ENCODE peak calls at places on chromosomes 3 and 15, in eight cellular contexts. One of them, this sample, is unnamed.

GRCh38 chr3:43995929-43996378 is 245.7 kb upstream of the TOPAZ1 start:
- DNase-seq in K562: no peak
- DNase-seq in IMR-90: no peak
- DNase-seq in transverse colon: no peak
- DNase-seq in adrenal gland: no peak
- DNase-seq in lower leg skin: no peak
- DNase-seq in NB4: no peak
- DNase-seq in right lobe of liver: no peak
- DNase-seq in this sample: no peak

GRCh38 chr3:2377281-2377680 is 278.6 kb downstream of the CNTN4 start:
- DNase-seq in K562: no peak
- DNase-seq in IMR-90: no peak
- DNase-seq in transverse colon: no peak
- DNase-seq in adrenal gland: no peak
- DNase-seq in lower leg skin: no peak
- DNase-seq in NB4: no peak
- DNase-seq in right lobe of liver: no peak
- DNase-seq in this sample: no peak

GRCh38 chr3:3127432-3128010 is 781 bp downstream of the TRNT1 start:
- DNase-seq in K562: peak
- DNase-seq in IMR-90: peak
- DNase-seq in transverse colon: no peak
- DNase-seq in adrenal gland: no peak
- DNase-seq in lower leg skin: no peak
- DNase-seq in NB4: peak
- DNase-seq in right lobe of liver: no peak
- DNase-seq in this sample: no peak

GRCh38 chr3:197595470-197596185 is 39.9 kb upstream of the BDH1 start:
- DNase-seq in K562: no peak
- DNase-seq in IMR-90: no peak
- DNase-seq in transverse colon: no peak
- DNase-seq in adrenal gland: no peak
- DNase-seq in lower leg skin: no peak
- DNase-seq in NB4: peak
- DNase-seq in right lobe of liver: no peak
- DNase-seq in this sample: no peak

GRCh38 chr3:53045107-53045783 is 628 bp downstream of the SFMBT1 start:
- DNase-seq in K562: peak
- DNase-seq in IMR-90: peak
- DNase-seq in transverse colon: peak
- DNase-seq in adrenal gland: peak
- DNase-seq in lower leg skin: no peak
- DNase-seq in NB4: peak
- DNase-seq in right lobe of liver: peak
- DNase-seq in this sample: peak

GRCh38 chr3:66077973-66078372 is 39.3 kb upstream of the MAGI1 start:
- DNase-seq in K562: no peak
- DNase-seq in IMR-90: no peak
- DNase-seq in transverse colon: no peak
- DNase-seq in adrenal gland: no peak
- DNase-seq in lower leg skin: no peak
- DNase-seq in NB4: no peak
- DNase-seq in right lobe of liver: no peak
- DNase-seq in this sample: no peak

GRCh38 chr3:8575364-8576104 is 69.1 kb downstream of the SSUH2 start:
- DNase-seq in K562: no peak
- DNase-seq in IMR-90: peak
- DNase-seq in transverse colon: no peak
- DNase-seq in adrenal gland: no peak
- DNase-seq in lower leg skin: no peak
- DNase-seq in NB4: no peak
- DNase-seq in right lobe of liver: no peak
- DNase-seq in this sample: no peak

GRCh38 chr3:149395107-149396089 is 17.9 kb upstream of the TM4SF1 start:
- DNase-seq in K562: no peak
- DNase-seq in IMR-90: peak
- DNase-seq in transverse colon: no peak
- DNase-seq in adrenal gland: peak
- DNase-seq in lower leg skin: no peak
- DNase-seq in NB4: no peak
- DNase-seq in right lobe of liver: peak
- DNase-seq in this sample: no peak

GRCh38 chr3:164351126-164351525 is 727.2 kb downstream of the SI start:
- DNase-seq in K562: no peak
- DNase-seq in IMR-90: no peak
- DNase-seq in transverse colon: no peak
- DNase-seq in adrenal gland: no peak
- DNase-seq in lower leg skin: no peak
- DNase-seq in NB4: no peak
- DNase-seq in right lobe of liver: no peak
- DNase-seq in this sample: no peak

GRCh38 chr3:171356251-171356650 is 104.0 kb downstream of the TNIK start:
- DNase-seq in K562: no peak
- DNase-seq in IMR-90: no peak
- DNase-seq in transverse colon: no peak
- DNase-seq in adrenal gland: no peak
- DNase-seq in lower leg skin: no peak
- DNase-seq in NB4: no peak
- DNase-seq in right lobe of liver: no peak
- DNase-seq in this sample: no peak

GRCh38 chr3:10432156-10432845 is 73.1 kb downstream of the ATP2B2 start:
- DNase-seq in K562: no peak
- DNase-seq in IMR-90: no peak
- DNase-seq in transverse colon: no peak
- DNase-seq in adrenal gland: no peak
- DNase-seq in lower leg skin: no peak
- DNase-seq in NB4: no peak
- DNase-seq in right lobe of liver: no peak
- DNase-seq in this sample: peak

GRCh38 chr15:52100807-52101206 is 11.8 kb downstream of the BCL2L10 start:
- DNase-seq in K562: peak
- DNase-seq in IMR-90: peak
- DNase-seq in transverse colon: peak
- DNase-seq in adrenal gland: peak
- DNase-seq in lower leg skin: peak
- DNase-seq in NB4: peak
- DNase-seq in right lobe of liver: peak
- DNase-seq in this sample: peak

GRCh38 chr3:139585820-139586219 is 46.3 kb upstream of the RBP1 start:
- DNase-seq in K562: no peak
- DNase-seq in IMR-90: no peak
- DNase-seq in transverse colon: no peak
- DNase-seq in adrenal gland: no peak
- DNase-seq in lower leg skin: no peak
- DNase-seq in NB4: no peak
- DNase-seq in right lobe of liver: no peak
- DNase-seq in this sample: no peak

GRCh38 chr3:4306091-4306490 is 2.9 kb downstream of the SETMAR start:
- DNase-seq in K562: no peak
- DNase-seq in IMR-90: no peak
- DNase-seq in transverse colon: no peak
- DNase-seq in adrenal gland: no peak
- DNase-seq in lower leg skin: no peak
- DNase-seq in NB4: no peak
- DNase-seq in right lobe of liver: no peak
- DNase-seq in this sample: no peak

GRCh38 chr15:89414571-89414970 is 79.9 kb upstream of the POLG start:
- DNase-seq in K562: no peak
- DNase-seq in IMR-90: no peak
- DNase-seq in transverse colon: no peak
- DNase-seq in adrenal gland: no peak
- DNase-seq in lower leg skin: no peak
- DNase-seq in NB4: no peak
- DNase-seq in right lobe of liver: no peak
- DNase-seq in this sample: no peak

GRCh38 chr15:44537728-44538240 is 837 bp downstream of the EIF3J start:
- DNase-seq in K562: peak
- DNase-seq in IMR-90: peak
- DNase-seq in transverse colon: no peak
- DNase-seq in adrenal gland: no peak
- DNase-seq in lower leg skin: no peak
- DNase-seq in NB4: peak
- DNase-seq in right lobe of liver: no peak
- DNase-seq in this sample: no peak

GRCh38 chr3:50592568-50592967 is 19.0 kb downstream of the CISH start:
- DNase-seq in K562: no peak
- DNase-seq in IMR-90: no peak
- DNase-seq in transverse colon: no peak
- DNase-seq in adrenal gland: no peak
- DNase-seq in lower leg skin: no peak
- DNase-seq in NB4: peak
- DNase-seq in right lobe of liver: no peak
- DNase-seq in this sample: peak

GRCh38 chr3:59235221-59236012 is 185.6 kb upstream of the CFAP20DC start:
- DNase-seq in K562: no peak
- DNase-seq in IMR-90: no peak
- DNase-seq in transverse colon: no peak
- DNase-seq in adrenal gland: no peak
- DNase-seq in lower leg skin: no peak
- DNase-seq in NB4: no peak
- DNase-seq in right lobe of liver: no peak
- DNase-seq in this sample: no peak

DNA sequence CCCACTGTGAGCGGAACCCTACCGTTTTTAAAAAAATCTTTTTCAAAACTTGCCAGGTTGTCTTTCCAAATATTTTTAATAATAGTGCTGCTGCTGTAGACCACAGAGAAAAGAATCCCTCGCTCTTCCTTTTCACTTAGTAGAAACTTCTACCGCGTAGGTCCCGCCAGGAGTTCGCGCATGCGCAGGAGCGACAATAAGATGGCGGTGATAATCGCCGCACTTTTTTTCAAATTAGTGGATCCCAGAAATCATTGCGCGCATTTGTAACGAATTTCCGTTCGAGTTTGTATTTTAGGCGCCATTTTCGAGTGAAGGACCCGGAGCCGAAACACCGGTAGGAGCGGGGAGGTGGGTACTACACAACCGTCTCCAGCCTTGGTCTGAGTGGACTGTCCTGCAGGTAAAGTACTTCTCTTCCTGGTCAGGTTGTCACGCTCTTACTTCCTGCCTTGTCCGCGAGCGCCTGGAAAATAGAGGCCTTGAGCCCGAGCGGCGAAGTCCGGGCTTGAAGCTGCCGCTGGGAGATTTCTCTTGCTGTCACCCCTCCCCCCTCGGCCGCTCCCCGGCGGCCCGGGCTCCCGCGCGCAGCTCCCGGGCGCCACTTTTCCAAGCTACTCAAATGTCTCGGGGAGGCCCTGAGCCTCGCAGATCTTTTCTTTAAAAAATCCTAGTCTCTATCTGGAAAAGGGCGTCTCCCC is at the start of gene SMC4:
- DNase-seq in K562: peak
- DNase-seq in IMR-90: peak
- DNase-seq in transverse colon: peak
- DNase-seq in adrenal gland: peak
- DNase-seq in lower leg skin: peak
- DNase-seq in NB4: peak
- DNase-seq in right lobe of liver: peak
- DNase-seq in this sample: peak
- TF ChIP-seq POLR2A in K562: peak
- TF ChIP-seq POLR2A in IMR-90: peak
- TF ChIP-seq POLR2A in transverse colon: peak
- TF ChIP-seq POLR2A in adrenal gland: peak
- TF ChIP-seq POLR2A in lower leg skin: no peak
- TF ChIP-seq POLR2A in NB4: peak
- TF ChIP-seq POLR2A in right lobe of liver: peak
- TF ChIP-seq POLR2A in this sample: peak

DNA sequence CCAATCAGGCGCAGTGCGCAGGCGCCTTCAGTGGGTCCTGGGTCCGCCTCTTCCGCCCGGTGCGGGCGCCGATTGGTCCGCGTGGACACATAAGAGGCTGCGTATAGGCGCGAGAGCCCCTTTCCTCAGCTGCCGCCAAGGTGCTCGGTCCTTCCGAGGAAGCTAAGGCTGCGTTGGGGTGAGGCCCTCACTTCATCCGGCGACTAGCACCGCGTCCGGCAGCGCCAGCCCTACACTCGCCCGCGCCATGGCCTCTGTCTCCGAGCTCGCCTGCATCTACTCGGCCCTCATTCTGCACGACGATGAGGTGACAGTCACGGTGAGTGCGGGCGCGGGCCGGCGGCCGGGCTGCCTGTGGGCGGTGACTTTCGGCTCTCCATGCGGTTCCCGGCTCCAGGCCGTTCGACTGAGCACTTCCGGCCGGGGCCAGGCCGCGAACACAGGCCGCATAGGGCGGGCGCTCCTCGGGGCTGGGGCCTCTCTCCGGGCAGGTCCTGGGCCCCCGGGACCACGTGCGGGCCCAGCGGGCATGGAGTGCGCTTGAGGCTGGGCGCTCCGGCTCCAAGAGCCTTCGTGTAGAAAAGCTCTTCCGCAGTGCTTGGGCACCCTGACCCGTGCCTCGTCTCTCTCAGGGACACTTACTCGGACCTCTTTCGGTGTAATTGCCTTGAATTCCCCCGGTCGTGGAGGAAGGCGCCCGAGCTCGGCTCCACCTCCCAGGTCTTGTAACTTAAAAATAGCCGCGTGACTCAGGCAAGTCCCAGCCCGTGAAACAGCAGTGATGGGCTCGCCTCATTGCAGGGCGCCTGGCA is at the start of gene RPLP1:
- DNase-seq in K562: peak
- DNase-seq in IMR-90: peak
- DNase-seq in transverse colon: peak
- DNase-seq in adrenal gland: peak
- DNase-seq in lower leg skin: peak
- DNase-seq in NB4: peak
- DNase-seq in right lobe of liver: peak
- DNase-seq in this sample: peak
- TF ChIP-seq POLR2A in K562: peak
- TF ChIP-seq POLR2A in IMR-90: peak
- TF ChIP-seq POLR2A in transverse colon: peak
- TF ChIP-seq POLR2A in adrenal gland: peak
- TF ChIP-seq POLR2A in lower leg skin: peak
- TF ChIP-seq POLR2A in NB4: peak
- TF ChIP-seq POLR2A in right lobe of liver: peak
- TF ChIP-seq POLR2A in this sample: peak

DNA sequence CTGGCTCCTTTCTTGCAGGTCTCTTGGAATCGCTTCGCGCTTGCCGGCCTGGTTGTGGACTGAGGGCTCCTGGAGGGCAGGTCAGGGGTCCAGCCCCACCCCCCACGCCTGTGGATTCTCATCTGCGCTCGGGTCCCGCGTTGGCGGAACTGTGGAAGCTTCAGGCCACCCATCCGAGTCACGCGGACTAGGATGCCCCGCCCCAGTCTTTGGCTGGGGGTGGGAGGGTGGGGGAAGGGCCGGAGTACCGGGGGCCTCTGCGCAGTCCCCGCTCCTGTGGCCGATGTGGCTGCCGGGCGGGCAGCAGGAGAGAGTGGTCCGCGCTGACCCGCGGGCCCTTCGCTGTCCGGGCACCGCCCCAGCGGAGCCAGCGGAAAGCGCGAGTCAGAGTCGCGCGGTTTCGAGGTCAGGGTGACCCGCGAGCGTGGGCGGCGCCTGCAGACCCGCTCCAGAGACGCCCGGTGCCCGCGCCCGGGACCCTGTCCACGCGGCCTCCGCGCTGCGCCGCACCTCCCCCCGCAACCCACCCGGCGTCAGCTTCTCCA is 114.2 kb downstream of the KLF13 start:
- DNase-seq in K562: no peak
- DNase-seq in IMR-90: peak
- DNase-seq in transverse colon: peak
- DNase-seq in adrenal gland: peak
- DNase-seq in lower leg skin: no peak
- DNase-seq in NB4: no peak
- DNase-seq in right lobe of liver: peak
- DNase-seq in this sample: peak
- TF ChIP-seq POLR2A in K562: no peak
- TF ChIP-seq POLR2A in IMR-90: no peak
- TF ChIP-seq POLR2A in transverse colon: peak
- TF ChIP-seq POLR2A in adrenal gland: no peak
- TF ChIP-seq POLR2A in lower leg skin: no peak
- TF ChIP-seq POLR2A in NB4: no peak
- TF ChIP-seq POLR2A in right lobe of liver: peak
- TF ChIP-seq POLR2A in this sample: peak

GRCh38 chr3:185823280-185824044 is 1.4 kb downstream of the IGF2BP2 start:
- DNase-seq in K562: peak
- DNase-seq in IMR-90: peak
- DNase-seq in transverse colon: peak
- DNase-seq in adrenal gland: peak
- DNase-seq in lower leg skin: peak
- DNase-seq in NB4: peak
- DNase-seq in right lobe of liver: peak
- DNase-seq in this sample: no peak
- TF ChIP-seq POLR2A in K562: peak
- TF ChIP-seq POLR2A in IMR-90: no peak
- TF ChIP-seq POLR2A in transverse colon: no peak
- TF ChIP-seq POLR2A in adrenal gland: peak
- TF ChIP-seq POLR2A in lower leg skin: no peak
- TF ChIP-seq POLR2A in NB4: peak
- TF ChIP-seq POLR2A in right lobe of liver: no peak
- TF ChIP-seq POLR2A in this sample: no peak